ENCODE peak calls at places on chromosomes 3 and 15, in nine cellular contexts. Q, N, H, C, U, T, L, V and G are unnamed samples.
A peak's percentile ranks its signal among the peaks of the same experiment; 100 is the strongest.

GRCh38 chr15:60932051-60932915 is 296.8 kb downstream of the RORA start:
- DNase-seq in Q (peak; percentile 82), N (peak; percentile 44), H (peak; percentile 93), C (peak; percentile 75), U (no peak), T (peak; percentile 71), L (peak; percentile 75), V (no peak), G (peak; percentile 36)

GRCh38 chr15:35769656-35770055 is 223.7 kb upstream of the DPH6 start:
- DNase-seq in Q (no peak), N (no peak), H (no peak), C (no peak), U (no peak), T (no peak), L (no peak), V (no peak), G (no peak)

GRCh38 chr15:55630921-55631320 is 42.8 kb upstream of the PYGO1 start:
- DNase-seq in Q (no peak), N (no peak), H (no peak), C (no peak), U (no peak), T (no peak), L (no peak), V (no peak), G (no peak)

GRCh38 chr3:30453364-30454039 is 152.9 kb upstream of the TGFBR2 start:
- DNase-seq in Q (no peak), N (no peak), H (peak; percentile 36), C (no peak), U (no peak), T (no peak), L (no peak), V (no peak), G (no peak)

GRCh38 chr15:39315200-39315599 is 265.7 kb upstream of the THBS1 start:
- DNase-seq in Q (peak; percentile 38), N (no peak), H (no peak), C (no peak), U (no peak), T (no peak), L (no peak), V (no peak), G (no peak)

GRCh38 chr15:69561071-69561784 is 108.6 kb downstream of the RPLP1 start:
- DNase-seq in Q (no peak), N (no peak), H (no peak), C (no peak), U (no peak), T (no peak), L (no peak), V (no peak), G (no peak)

GRCh38 chr3:188332085-188332484 is 178.1 kb downstream of the LPP start:
- DNase-seq in Q (no peak), N (no peak), H (no peak), C (no peak), U (no peak), T (no peak), L (no peak), V (no peak), G (no peak)

GRCh38 chr15:45386420-45386819 is 8.1 kb upstream of the GATM start:
- DNase-seq in Q (no peak), N (no peak), H (no peak), C (no peak), U (no peak), T (no peak), L (peak; percentile 68), V (no peak), G (peak; percentile 29)

GRCh38 chr3:131216801-131217200 is 164.8 kb upstream of the NUDT16 start:
- DNase-seq in Q (peak; percentile 50), N (peak; percentile 41), H (peak; percentile 70), C (no peak), U (no peak), T (peak; percentile 73), L (peak; percentile 65), V (no peak), G (peak; percentile 31)

GRCh38 chr15:28191832-28192231 is 92.7 kb upstream of the OCA2 start:
- DNase-seq in Q (peak; percentile 79), N (peak; percentile 68), H (peak; percentile 70), C (no peak), U (no peak), T (peak; percentile 88), L (peak; percentile 88), V (no peak), G (peak; percentile 76)

GRCh38 chr3:178170698-178171535 is 365.3 kb upstream of the KCNMB2 start:
- DNase-seq in Q (peak; percentile 85), N (peak; percentile 58), H (no peak), C (no peak), U (no peak), T (peak; percentile 22), L (no peak), V (no peak), G (no peak)

GRCh38 chr15:69997701-69998273 is 99.9 kb downstream of the TLE3 start:
- DNase-seq in Q (peak; percentile 39), N (no peak), H (no peak), C (no peak), U (no peak), T (peak; percentile 44), L (peak; percentile 81), V (no peak), G (peak; percentile 62)

GRCh38 chr15:58495836-58496501 is 64.2 kb downstream of the LIPC start:
- DNase-seq in Q (no peak), N (no peak), H (no peak), C (no peak), U (no peak), T (no peak), L (no peak), V (no peak), G (no peak)

GRCh38 chr15:88653200-88654064 is 14.6 kb downstream of the ISG20 start:
- DNase-seq in Q (no peak), N (no peak), H (no peak), C (no peak), U (no peak), T (no peak), L (no peak), V (peak; percentile 62), G (no peak)

GRCh38 chr3:14524311-14524711 is 15.8 kb downstream of the GRIP2 start:
- DNase-seq in Q (no peak), N (no peak), H (no peak), C (no peak), U (no peak), T (no peak), L (no peak), V (no peak), G (peak; percentile 82)

GRCh38 chr3:197027151-197027895 is 2.3 kb downstream of the MELTF start:
- DNase-seq in Q (no peak), N (no peak), H (peak; percentile 20), C (no peak), U (no peak), T (no peak), L (no peak), V (peak; percentile 71), G (no peak)

GRCh38 chr3:65713016-65713415 is 325.7 kb downstream of the MAGI1 start:
- DNase-seq in Q (peak; percentile 97), N (peak; percentile 82), H (no peak), C (no peak), U (no peak), T (no peak), L (peak; percentile 67), V (peak; percentile 75), G (no peak)

GRCh38 chr3:10142707-10143560 is 1.4 kb downstream of the VHL start:
- DNase-seq in Q (no peak), N (no peak), H (peak; percentile 28), C (peak; percentile 45), U (peak; percentile 30), T (no peak), L (no peak), V (no peak), G (peak; percentile 30)